ENCODE peak calls at places on chromosome 12, in eight cellular contexts. N is thyroid gland, S is foreskin keratinocyte, V is body of pancreas, T is dermis microvascular lymphatic vessel endothelial cell, B is HFFc6, U is Calu3, Z is NCI-H2107. L is an unnamed sample.
A peak's percentile ranks its signal among the peaks of the same experiment; 100 is the strongest.

GRCh38 chr12:65695077-65695865 is 129.0 kb upstream of the HMGA2 start:
- DNase-seq in N (peak; percentile 85), S (peak; percentile 94), V (peak; percentile 50), T (peak; percentile 95), B (peak; percentile 97), U (peak; percentile 80), Z (no peak), L (peak; percentile 100)

GRCh38 chr12:106369624-106370346 is 12.2 kb downstream of the POLR3B start:
- DNase-seq in N (no peak), S (peak; percentile 88), V (no peak), T (peak; percentile 78), B (peak; percentile 72), U (peak; percentile 45), Z (no peak), L (peak; percentile 85)

GRCh38 chr12:77943466-77943865 is 112.8 kb downstream of the NAV3 start:
- DNase-seq in N (no peak), S (peak; percentile 87), V (no peak), T (peak; percentile 69), B (peak; percentile 59), U (no peak), Z (no peak), L (peak; percentile 88)

GRCh38 chr12:67991158-67991557 is 1.9 kb downstream of the IFNG-AS1 start:
- DNase-seq in N (no peak), S (no peak), V (no peak), T (no peak), B (no peak), U (no peak), Z (no peak), L (no peak)

GRCh38 chr12:112096667-112097066 is 11.9 kb downstream of the NAA25 start:
- DNase-seq in N (no peak), S (peak; percentile 88), V (no peak), T (peak; percentile 41), B (peak; percentile 76), U (no peak), Z (no peak), L (no peak)

GRCh38 chr12:26567126-26567525 is 265.9 kb downstream of the ITPR2 start:
- DNase-seq in N (no peak), S (no peak), V (no peak), T (no peak), B (no peak), U (no peak), Z (no peak), L (no peak)

GRCh38 chr12:113813229-113813541 is 152.9 kb downstream of the RBM19 start:
- DNase-seq in N (no peak), S (no peak), V (no peak), T (no peak), B (no peak), U (no peak), Z (no peak), L (no peak)

GRCh38 chr12:85076688-85077430 is 40.7 kb downstream of the LRRIQ1 start:
- DNase-seq in N (no peak), S (peak; percentile 94), V (no peak), T (peak; percentile 69), B (peak; percentile 81), U (peak; percentile 57), Z (peak; percentile 9), L (peak; percentile 61)

GRCh38 chr12:96210376-96211055 is 16.3 kb downstream of the ELK3 start:
- DNase-seq in N (peak; percentile 77), S (no peak), V (no peak), T (peak; percentile 64), B (no peak), U (no peak), Z (no peak), L (peak; percentile 69)

L was measured in lung microvascular endothelial cell.